ENCODE peak calls at places on chromosomes 4 and X, in six cellular contexts. Z is psoas muscle; M is activated T-cell treated with anti-CD3 and anti-CD28 coated beads for 1 hour; N is GDM1; O is stimulated activated CD4-positive, alpha-beta T cell treated with anti-CD3 and anti-CD28 coated beads, Interleukin-15, amount 100 ng/mL, for 1 hour; C is right cardiac atrium. I is an unnamed sample.

GRCh38 chr4:121464854-121465253 is 84.0 kb upstream of the QRFPR start:
- DNase-seq in Z (no peak), M (no peak), N (no peak), O (no peak), C (no peak), I (no peak)

GRCh38 chr4:63296773-63297172 is 1112.5 kb downstream of the TECRL start:
- DNase-seq in Z (no peak), M (no peak), N (no peak), O (no peak), C (no peak), I (no peak)

GRCh38 chr4:152534541-152535231 is 1.2 kb downstream of the FBXW7 start:
- DNase-seq in Z (peak), M (peak), N (peak), O (peak), C (peak), I (no peak)

GRCh38 chrX:119552508-119552907 is 12.7 kb downstream of the STEEP1 start:
- DNase-seq in Z (no peak), M (no peak), N (no peak), O (no peak), C (no peak), I (no peak)

GRCh38 chr4:173522160-173522873 is 7.7 kb downstream of the HAND2 start:
- DNase-seq in Z (peak), M (no peak), N (no peak), O (no peak), C (peak), I (no peak)

GRCh38 chr4:1763550-1764080 is 29.5 kb upstream of the FGFR3 start:
- DNase-seq in Z (no peak), M (no peak), N (no peak), O (no peak), C (peak), I (no peak)

GRCh38 chr4:19857405-19857804 is 394.3 kb upstream of the SLIT2 start:
- DNase-seq in Z (no peak), M (no peak), N (no peak), O (no peak), C (no peak), I (no peak)

GRCh38 chr4:44447563-44448504 is 775 bp downstream of the KCTD8 start:
- DNase-seq in Z (peak), M (no peak), N (no peak), O (no peak), C (peak), I (no peak)

GRCh38 chrX:107076158-107076557 is 42.5 kb downstream of the RBM41 start:
- DNase-seq in Z (no peak), M (no peak), N (no peak), O (no peak), C (no peak), I (no peak)

GRCh38 chr4:71532407-71532806 is 193.6 kb downstream of the SLC4A4 start:
- DNase-seq in Z (no peak), M (no peak), N (no peak), O (no peak), C (no peak), I (no peak)

GRCh38 chr4:93710101-93710846 is 118.3 kb upstream of the ATOH1 start:
- DNase-seq in Z (no peak), M (no peak), N (no peak), O (no peak), C (no peak), I (no peak)

GRCh38 chr4:153538408-153539057 is 72.4 kb downstream of the TMEM131L start:
- DNase-seq in Z (peak), M (no peak), N (no peak), O (no peak), C (peak), I (no peak)

GRCh38 chrX:38006283-38006682 is at the start of gene SYTL5:
- DNase-seq in Z (no peak), M (no peak), N (no peak), O (no peak), C (no peak), I (no peak)

GRCh38 chr4:182238355-182238931 is 4.8 kb upstream of the TENM3 start:
- DNase-seq in Z (no peak), M (no peak), N (no peak), O (no peak), C (no peak), I (no peak)

GRCh38 chr4:68905598-68906237 is 45.9 kb downstream of the UGT2A3 start:
- DNase-seq in Z (no peak), M (no peak), N (no peak), O (no peak), C (no peak), I (no peak)

GRCh38 chr4:3287271-3287971 is 5.4 kb upstream of the RGS12 start:
- DNase-seq in Z (no peak), M (no peak), N (no peak), O (no peak), C (no peak), I (no peak)

GRCh38 chr4:15451181-15451865 is 18.4 kb upstream of the CC2D2A start:
- DNase-seq in Z (no peak), M (no peak), N (peak), O (no peak), C (no peak), I (no peak)

GRCh38 chrX:68433155-68433980 is at the start of gene OPHN1:
- DNase-seq in Z (peak), M (no peak), N (no peak), O (no peak), C (peak), I (peak)

GRCh38 chr4:94127707-94128328 is 79.8 kb upstream of the SMARCAD1 start:
- DNase-seq in Z (no peak), M (no peak), N (no peak), O (no peak), C (no peak), I (no peak)

GRCh38 chr4:184506527-184507121 is 32.3 kb upstream of the IRF2 start:
- DNase-seq in Z (peak), M (no peak), N (no peak), O (no peak), C (no peak), I (no peak)

GRCh38 chr4:87180767-87181166 is 39.7 kb downstream of the KLHL8 start:
- DNase-seq in Z (no peak), M (no peak), N (no peak), O (no peak), C (no peak), I (no peak)

GRCh38 chr4:52202931-52203330 is 151.8 kb downstream of the SPATA18 start:
- DNase-seq in Z (no peak), M (no peak), N (no peak), O (no peak), C (no peak), I (no peak)

GRCh38 chr4:20487852-20488251 is 212.4 kb upstream of the PACRGL start:
- DNase-seq in Z (no peak), M (no peak), N (no peak), O (no peak), C (no peak), I (no peak)

GRCh38 chr4:165580379-165580905 is 201.6 kb downstream of the CPE start:
- DNase-seq in Z (no peak), M (no peak), N (no peak), O (no peak), C (peak), I (no peak)

GRCh38 chr4:7297881-7298280 is 105.5 kb downstream of the SORCS2 start:
- DNase-seq in Z (no peak), M (no peak), N (no peak), O (no peak), C (no peak), I (no peak)

GRCh38 chr4:174222266-174222872 is 61.1 kb downstream of the FBXO8 start:
- DNase-seq in Z (no peak), M (no peak), N (no peak), O (no peak), C (no peak), I (no peak)

GRCh38 chr4:26482508-26483462 is 7.5 kb downstream of the CCKAR start:
- DNase-seq in Z (no peak), M (no peak), N (no peak), O (no peak), C (no peak), I (no peak)

GRCh38 chr4:158624889-158625478 is 46.7 kb downstream of the C4orf46 start:
- DNase-seq in Z (no peak), M (no peak), N (peak), O (no peak), C (no peak), I (no peak)

GRCh38 chrX:151789179-151789800 is 54.7 kb downstream of the CNGA2 start:
- DNase-seq in Z (peak), M (no peak), N (no peak), O (no peak), C (peak), I (no peak)

GRCh38 chrX:33211356-33212254 is at the start of gene DMD:
- DNase-seq in Z (peak), M (no peak), N (no peak), O (no peak), C (peak), I (no peak)

GRCh38 chr4:2058264-2059033 is 678 bp upstream of the NAT8L start:
- DNase-seq in Z (peak), M (no peak), N (no peak), O (no peak), C (no peak), I (no peak)

GRCh38 chrX:39758791-39759525 is 338.8 kb downstream of the BCOR start:
- DNase-seq in Z (no peak), M (no peak), N (no peak), O (no peak), C (no peak), I (no peak)

GRCh38 chrX:118503260-118504041 is 7.8 kb downstream of the DOCK11 start:
- DNase-seq in Z (no peak), M (no peak), N (no peak), O (no peak), C (no peak), I (no peak)

GRCh38 chr4:89586864-89587263 is 250.1 kb downstream of the SNCA start:
- DNase-seq in Z (no peak), M (no peak), N (no peak), O (no peak), C (no peak), I (no peak)

GRCh38 chrX:22325091-22325490 is 52.4 kb downstream of the CBLL2 start:
- DNase-seq in Z (no peak), M (no peak), N (no peak), O (no peak), C (no peak), I (no peak)